ENCODE peak calls at places on chromosomes 6 and 20, in six cellular contexts. Y, P, G, U, K and V are unnamed samples. For H3K27me3, the result is how much of the 10 kb centered on the place peaks cover.

GRCh38 chr6:88177961-88178464 is 11.9 kb upstream of the CNR1 start:
- DNase-seq in Y (no peak), P (no peak), G (no peak), U (no peak), K (no peak), V (no peak)

GRCh38 chr6:103273048-103273447 is 1586.7 kb downstream of the HACE1 start:
- DNase-seq in Y (no peak), P (no peak), G (no peak), U (no peak), K (peak), V (peak)

GRCh38 chr6:117389227-117390057 is 36.3 kb downstream of the ROS1 start:
- DNase-seq in Y (no peak), P (no peak), G (no peak), U (no peak), K (no peak), V (no peak)

GRCh38 chr6:34237722-34238506 is 1.2 kb downstream of the HMGA1 start:
- DNase-seq in Y (no peak), P (no peak), G (no peak), U (peak), K (peak), V (peak)

GRCh38 chr20:25000268-25000801 is 7.8 kb upstream of the APMAP start:
- DNase-seq in Y (peak), P (peak), G (no peak), U (peak), K (no peak), V (no peak)

GRCh38 chr6:81562169-81562568 is 190.3 kb downstream of the TENT5A start:
- DNase-seq in Y (no peak), P (no peak), G (peak), U (no peak), K (peak), V (no peak)

GRCh38 chr6:32166411-32167061 is 2.1 kb downstream of the EGFL8 start:
- DNase-seq in Y (no peak), P (no peak), G (no peak), U (peak), K (no peak), V (peak)

GRCh38 chr6:163955131-163955530 is 540.6 kb downstream of the QKI start:
- DNase-seq in Y (no peak), P (no peak), G (peak), U (no peak), K (no peak), V (no peak)

GRCh38 chr20:1968958-1969357 is 24.9 kb downstream of the PDYN start:
- DNase-seq in Y (no peak), P (no peak), G (no peak), U (no peak), K (no peak), V (no peak)

GRCh38 chr6:145600299-145600698 is 135.0 kb downstream of the EPM2A start:
- DNase-seq in Y (no peak), P (no peak), G (no peak), U (no peak), K (no peak), V (no peak)

GRCh38 chr6:38477680-38478260 is 162.0 kb downstream of the BTBD9 start:
- DNase-seq in Y (no peak), P (no peak), G (no peak), U (no peak), K (no peak), V (peak)

GRCh38 chr6:72916906-72917305 is 295.0 kb downstream of the KCNQ5 start:
- DNase-seq in Y (no peak), P (no peak), G (no peak), U (no peak), K (no peak), V (no peak)

GRCh38 chr6:112218563-112218962 is 35.8 kb downstream of the LAMA4 start:
- DNase-seq in Y (no peak), P (no peak), G (no peak), U (no peak), K (peak), V (no peak)

GRCh38 chr6:14425805-14426204 is 308.2 kb downstream of the CD83 start:
- DNase-seq in Y (no peak), P (no peak), G (no peak), U (no peak), K (no peak), V (no peak)

GRCh38 chr6:139150915-139151314 is 16.0 kb downstream of the HECA start:
- DNase-seq in Y (no peak), P (no peak), G (no peak), U (no peak), K (no peak), V (no peak)

GRCh38 chr6:100136590-100136989 is 142.6 kb upstream of the MCHR2 start:
- DNase-seq in Y (no peak), P (no peak), G (no peak), U (no peak), K (no peak), V (no peak)

GRCh38 chr6:100132005-100132404 is 138.0 kb upstream of the MCHR2 start:
- DNase-seq in Y (no peak), P (no peak), G (no peak), U (no peak), K (no peak), V (no peak)

GRCh38 chr6:100135977-100136376 is 142.0 kb upstream of the MCHR2 start:
- DNase-seq in Y (no peak), P (no peak), G (no peak), U (no peak), K (no peak), V (no peak)

GRCh38 chr6:100134703-100135102 is 140.7 kb upstream of the MCHR2 start:
- DNase-seq in Y (no peak), P (no peak), G (no peak), U (no peak), K (no peak), V (no peak)

GRCh38 chr6:100134297-100134696 is 140.3 kb upstream of the MCHR2 start:
- DNase-seq in Y (no peak), P (no peak), G (no peak), U (no peak), K (no peak), V (no peak)
- H3K4me3 ChIP-seq in Y (no peak), P (no peak), G (no peak), U (no peak), K (no peak), V (no peak)

GRCh38 chr20:21554985-21555384 is 41.1 kb upstream of the NKX2-2 start:
- DNase-seq in Y (no peak), P (no peak), G (no peak), U (no peak), K (no peak), V (no peak)
- H3K27me3 ChIP-seq in Y (under half), P (under half), G (under half), U (under half), K (under half), V (under half)

DNA sequence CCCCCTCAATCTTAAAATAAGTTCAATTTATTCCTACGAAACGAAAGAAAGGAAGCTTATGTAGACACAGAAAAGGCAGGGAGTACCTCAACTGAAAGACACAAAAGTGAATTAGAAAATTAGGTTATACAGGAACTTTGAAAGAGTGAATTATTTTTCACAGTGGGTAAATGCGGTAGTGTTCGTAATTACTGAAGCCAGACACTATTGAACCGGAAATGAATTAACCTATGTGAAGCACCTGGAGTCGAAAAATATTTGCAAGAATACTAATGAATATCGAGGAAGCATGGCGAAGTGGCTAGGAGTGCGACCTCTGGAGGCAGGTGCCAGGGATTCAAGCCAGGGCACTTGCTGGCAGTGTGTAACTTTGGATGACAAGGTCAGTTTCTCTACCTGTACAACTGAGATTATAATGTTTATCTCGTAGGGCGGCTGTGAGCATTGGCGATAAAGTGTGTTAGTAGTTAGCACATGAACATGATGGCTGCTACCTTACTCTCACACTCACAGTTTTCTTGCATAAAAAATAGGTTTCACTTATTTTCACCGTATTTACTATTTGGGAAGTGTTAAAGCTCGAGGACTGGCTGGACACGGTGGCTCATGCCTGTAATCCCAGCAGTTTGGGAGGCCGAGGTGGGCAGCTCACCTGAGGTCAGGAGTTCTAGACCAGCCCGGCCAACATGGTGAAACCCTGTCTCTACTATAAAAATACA is 542 bp upstream of the SLC18B1 start:
- DNase-seq in Y (peak), P (peak), G (no peak), U (peak), K (peak), V (peak)
- H3K4me3 ChIP-seq in Y (peak), P (no peak), G (peak), U (peak), K (peak), V (peak)

GRCh38 chr6:161631676-161632194 is 357.9 kb upstream of the AGPAT4 start:
- DNase-seq in Y (no peak), P (no peak), G (no peak), U (no peak), K (no peak), V (no peak)
- H3K27me3 ChIP-seq in Y (under half), P (under half), G (under half), U (under half), K (under half), V (under half)

GRCh38 chr6:25312703-25313102 is 33.5 kb downstream of the CARMIL1 start:
- DNase-seq in Y (no peak), P (no peak), G (no peak), U (no peak), K (no peak), V (no peak)
- H3K4me3 ChIP-seq in Y (peak), P (no peak), G (no peak), U (no peak), K (no peak), V (no peak)

GRCh38 chr20:63548992-63549391 is 1.4 kb upstream of the SRMS start:
- DNase-seq in Y (no peak), P (no peak), G (no peak), U (no peak), K (no peak), V (no peak)

GRCh38 chr20:63546256-63546655 is 1.3 kb downstream of the SRMS start:
- DNase-seq in Y (no peak), P (no peak), G (no peak), U (no peak), K (no peak), V (no peak)

GRCh38 chr20:63546686-63547483 is 664 bp downstream of the SRMS start:
- DNase-seq in Y (no peak), P (no peak), G (no peak), U (no peak), K (no peak), V (no peak)

GRCh38 chr20:63548542-63548941 is 993 bp upstream of the SRMS start:
- DNase-seq in Y (no peak), P (no peak), G (no peak), U (no peak), K (no peak), V (no peak)

GRCh38 chr20:63547484-63548480 is at the start of gene SRMS:
- DNase-seq in Y (no peak), P (no peak), G (no peak), U (no peak), K (no peak), V (peak)
- H3K27me3 ChIP-seq in Y (under half), P (under half), G (under half), U (under half), K (under half), V (under half)